ENCODE peak calls at places on chromosome 14, in ten cellular contexts. One of them, this sample, is unnamed.

GRCh38 chr14:104107611-104108569 is 22.4 kb downstream of the ASPG start:
- DNase-seq in iPS-NIHi11: peak; percentile 65
- DNase-seq in stromal cell of bone marrow: no peak
- DNase-seq in upper lobe of right lung: peak; percentile 68
- DNase-seq in GM03348: no peak
- DNase-seq in NCI-H345: no peak
- DNase-seq in NCI-H1105 treated with DMSO at 0.1 percent for 48 hours: no peak
- DNase-seq in EH: no peak
- DNase-seq in astrocyte of the spinal cord: no peak
- DNase-seq in EL: no peak
- DNase-seq in this sample: peak; percentile 23

GRCh38 chr14:29282169-29282568 is 515.6 kb downstream of the FOXG1 start:
- DNase-seq in upper lobe of right lung: no peak
- DNase-seq in NCI-H345: no peak
- DNase-seq in GM03348: peak; percentile 33
- DNase-seq in NCI-H1105 treated with DMSO at 0.1 percent for 48 hours: no peak
- DNase-seq in EH: peak; percentile 69
- DNase-seq in iPS-NIHi11: no peak
- DNase-seq in EL: peak; percentile 67
- DNase-seq in stromal cell of bone marrow: peak; percentile 6
- DNase-seq in astrocyte of the spinal cord: peak; percentile 34
- DNase-seq in this sample: no peak

GRCh38 chr14:92926931-92927330 is 4.0 kb downstream of the CHGA start:
- DNase-seq in iPS-NIHi11: no peak
- DNase-seq in NCI-H345: no peak
- DNase-seq in upper lobe of right lung: no peak
- DNase-seq in EL: no peak
- DNase-seq in EH: peak; percentile 5
- DNase-seq in astrocyte of the spinal cord: no peak
- DNase-seq in NCI-H1105 treated with DMSO at 0.1 percent for 48 hours: no peak
- DNase-seq in stromal cell of bone marrow: no peak
- DNase-seq in GM03348: peak; percentile 31
- DNase-seq in this sample: no peak

GRCh38 chr14:26276757-26277156 is 321.1 kb downstream of the NOVA1 start:
- DNase-seq in upper lobe of right lung: no peak
- DNase-seq in astrocyte of the spinal cord: no peak
- DNase-seq in EH: no peak
- DNase-seq in iPS-NIHi11: peak; percentile 33
- DNase-seq in EL: no peak
- DNase-seq in NCI-H345: peak; percentile 35
- DNase-seq in stromal cell of bone marrow: no peak
- DNase-seq in GM03348: no peak
- DNase-seq in NCI-H1105 treated with DMSO at 0.1 percent for 48 hours: peak; percentile 49
- DNase-seq in this sample: peak; percentile 27

GRCh38 chr14:61190341-61190740 is 90.8 kb downstream of the TMEM30B start:
- DNase-seq in stromal cell of bone marrow: no peak
- DNase-seq in upper lobe of right lung: no peak
- DNase-seq in EL: no peak
- DNase-seq in EH: peak; percentile 43
- DNase-seq in astrocyte of the spinal cord: no peak
- DNase-seq in iPS-NIHi11: no peak
- DNase-seq in NCI-H345: no peak
- DNase-seq in GM03348: no peak
- DNase-seq in NCI-H1105 treated with DMSO at 0.1 percent for 48 hours: no peak
- DNase-seq in this sample: no peak

GRCh38 chr14:91078095-91078737 is 17.8 kb upstream of the RPS6KA5 start:
- DNase-seq in EL: no peak
- DNase-seq in astrocyte of the spinal cord: no peak
- DNase-seq in NCI-H345: no peak
- DNase-seq in NCI-H1105 treated with DMSO at 0.1 percent for 48 hours: no peak
- DNase-seq in iPS-NIHi11: no peak
- DNase-seq in stromal cell of bone marrow: no peak
- DNase-seq in EH: no peak
- DNase-seq in upper lobe of right lung: no peak
- DNase-seq in GM03348: no peak
- DNase-seq in this sample: no peak

GRCh38 chr14:21307641-21308040 is 27.8 kb downstream of the RPGRIP1 start:
- DNase-seq in astrocyte of the spinal cord: no peak
- DNase-seq in EL: no peak
- DNase-seq in NCI-H1105 treated with DMSO at 0.1 percent for 48 hours: no peak
- DNase-seq in upper lobe of right lung: no peak
- DNase-seq in stromal cell of bone marrow: no peak
- DNase-seq in iPS-NIHi11: no peak
- DNase-seq in NCI-H345: no peak
- DNase-seq in EH: no peak
- DNase-seq in GM03348: no peak
- DNase-seq in this sample: no peak

GRCh38 chr14:56592746-56593544 is 13.3 kb downstream of the TMEM260 start:
- DNase-seq in NCI-H1105 treated with DMSO at 0.1 percent for 48 hours: no peak
- DNase-seq in iPS-NIHi11: no peak
- DNase-seq in GM03348: no peak
- DNase-seq in EH: no peak
- DNase-seq in astrocyte of the spinal cord: no peak
- DNase-seq in EL: no peak
- DNase-seq in upper lobe of right lung: no peak
- DNase-seq in NCI-H345: no peak
- DNase-seq in stromal cell of bone marrow: no peak
- DNase-seq in this sample: no peak

GRCh38 chr14:55138091-55138490 is 9.0 kb downstream of the LGALS3 start:
- DNase-seq in astrocyte of the spinal cord: no peak
- DNase-seq in upper lobe of right lung: no peak
- DNase-seq in GM03348: no peak
- DNase-seq in NCI-H345: no peak
- DNase-seq in EH: no peak
- DNase-seq in stromal cell of bone marrow: no peak
- DNase-seq in EL: no peak
- DNase-seq in iPS-NIHi11: peak; percentile 64
- DNase-seq in NCI-H1105 treated with DMSO at 0.1 percent for 48 hours: no peak
- DNase-seq in this sample: peak; percentile 22

GRCh38 chr14:93114713-93115068 is 1.0 kb downstream of the ITPK1 start:
- DNase-seq in NCI-H345: no peak
- DNase-seq in iPS-NIHi11: peak; percentile 9
- DNase-seq in EL: no peak
- DNase-seq in GM03348: no peak
- DNase-seq in stromal cell of bone marrow: no peak
- DNase-seq in NCI-H1105 treated with DMSO at 0.1 percent for 48 hours: no peak
- DNase-seq in EH: no peak
- DNase-seq in upper lobe of right lung: no peak
- DNase-seq in astrocyte of the spinal cord: no peak
- DNase-seq in this sample: no peak

GRCh38 chr14:23306412-23307145 is at the start of gene BCL2L2:
- DNase-seq in EL: peak; percentile 93
- DNase-seq in NCI-H1105 treated with DMSO at 0.1 percent for 48 hours: peak; percentile 83
- DNase-seq in stromal cell of bone marrow: peak; percentile 85
- DNase-seq in astrocyte of the spinal cord: peak; percentile 91
- DNase-seq in upper lobe of right lung: peak; percentile 95
- DNase-seq in NCI-H345: peak; percentile 89
- DNase-seq in EH: peak; percentile 93
- DNase-seq in GM03348: peak; percentile 90
- DNase-seq in iPS-NIHi11: peak; percentile 83
- DNase-seq in this sample: peak; percentile 92

GRCh38 chr14:91614187-91614586 is 104.1 kb upstream of the PPP4R3A start:
- DNase-seq in NCI-H1105 treated with DMSO at 0.1 percent for 48 hours: no peak
- DNase-seq in stromal cell of bone marrow: no peak
- DNase-seq in EL: no peak
- DNase-seq in astrocyte of the spinal cord: no peak
- DNase-seq in upper lobe of right lung: no peak
- DNase-seq in EH: peak; percentile 9
- DNase-seq in GM03348: no peak
- DNase-seq in iPS-NIHi11: no peak
- DNase-seq in NCI-H345: no peak
- DNase-seq in this sample: no peak

GRCh38 chr14:26594148-26594547 is 3.7 kb downstream of the NOVA1 start:
- DNase-seq in upper lobe of right lung: no peak
- DNase-seq in astrocyte of the spinal cord: no peak
- DNase-seq in EL: no peak
- DNase-seq in NCI-H345: no peak
- DNase-seq in iPS-NIHi11: no peak
- DNase-seq in NCI-H1105 treated with DMSO at 0.1 percent for 48 hours: no peak
- DNase-seq in GM03348: no peak
- DNase-seq in EH: no peak
- DNase-seq in stromal cell of bone marrow: no peak
- DNase-seq in this sample: no peak

GRCh38 chr14:50230601-50231474 is 540 bp downstream of the SOS2 start:
- DNase-seq in GM03348: peak; percentile 66
- DNase-seq in upper lobe of right lung: peak; percentile 82
- DNase-seq in EH: peak; percentile 71
- DNase-seq in astrocyte of the spinal cord: peak; percentile 64
- DNase-seq in iPS-NIHi11: no peak
- DNase-seq in NCI-H345: peak; percentile 40
- DNase-seq in stromal cell of bone marrow: peak; percentile 31
- DNase-seq in NCI-H1105 treated with DMSO at 0.1 percent for 48 hours: peak; percentile 46
- DNase-seq in EL: peak; percentile 63
- DNase-seq in this sample: peak; percentile 61

GRCh38 chr14:57502581-57503254 is 9.1 kb upstream of the CCDC198 start:
- DNase-seq in astrocyte of the spinal cord: peak; percentile 29
- DNase-seq in upper lobe of right lung: no peak
- DNase-seq in iPS-NIHi11: no peak
- DNase-seq in NCI-H1105 treated with DMSO at 0.1 percent for 48 hours: no peak
- DNase-seq in GM03348: no peak
- DNase-seq in stromal cell of bone marrow: peak; percentile 29
- DNase-seq in NCI-H345: no peak
- DNase-seq in EH: peak; percentile 5
- DNase-seq in EL: no peak
- DNase-seq in this sample: peak; percentile 34

GRCh38 chr14:21096438-21096837 is 2.0 kb downstream of the ZNF219 start:
- DNase-seq in iPS-NIHi11: no peak
- DNase-seq in GM03348: no peak
- DNase-seq in NCI-H1105 treated with DMSO at 0.1 percent for 48 hours: no peak
- DNase-seq in astrocyte of the spinal cord: no peak
- DNase-seq in EH: no peak
- DNase-seq in NCI-H345: no peak
- DNase-seq in upper lobe of right lung: no peak
- DNase-seq in stromal cell of bone marrow: no peak
- DNase-seq in EL: no peak
- DNase-seq in this sample: no peak

GRCh38 chr14:67764496-67764895 is 51.9 kb downstream of the ZFYVE26 start:
- DNase-seq in NCI-H345: no peak
- DNase-seq in NCI-H1105 treated with DMSO at 0.1 percent for 48 hours: no peak
- DNase-seq in astrocyte of the spinal cord: no peak
- DNase-seq in iPS-NIHi11: no peak
- DNase-seq in stromal cell of bone marrow: no peak
- DNase-seq in EL: no peak
- DNase-seq in EH: no peak
- DNase-seq in upper lobe of right lung: no peak
- DNase-seq in GM03348: no peak
- DNase-seq in this sample: no peak